ENCODE peak calls at places on chromosomes 1 and 21, in seven cellular contexts. U is D341Med; L is heart left ventricle; K is B cell; H is dermis blood vessel endothelial cell; F is activated CD8-positive, alpha-beta memory T cell treated with anti-CD3 and anti-CD28 coated beads for 48 hours; I is NCI-H1694 treated with DMSO at 0.1 percent for 48 hours. Z is an unnamed sample.

GRCh38 chr1:47406966-47407365 is 9.1 kb upstream of the FOXE3 start:
- DNase-seq in F (no peak), I (no peak), H (no peak), K (no peak), L (no peak), U (no peak), Z (no peak)

GRCh38 chr1:202844935-202845334 is 34.2 kb downstream of the PCAT6 start:
- DNase-seq in H (peak), L (no peak), I (no peak), U (no peak), F (no peak), K (no peak), Z (no peak)

GRCh38 chr1:10508511-10508951 is 33.8 kb downstream of the PEX14 start:
- DNase-seq in F (no peak), L (no peak), U (no peak), I (no peak), K (no peak), H (no peak), Z (no peak)

GRCh38 chr1:204697893-204698292 is 12.4 kb upstream of the LRRN2 start:
- DNase-seq in L (no peak), K (no peak), I (no peak), U (peak), H (no peak), F (no peak), Z (no peak)

GRCh38 chr1:22303816-22304215 is 147.8 kb upstream of the ZBTB40 start:
- DNase-seq in I (no peak), U (no peak), H (no peak), F (no peak), K (no peak), L (no peak), Z (no peak)

GRCh38 chr1:50996083-50996482 is 26.0 kb downstream of the CDKN2C start:
- DNase-seq in L (no peak), F (no peak), U (no peak), H (no peak), K (no peak), I (no peak), Z (no peak)

GRCh38 chr1:85606414-85606800 is 25.8 kb downstream of the CCN1 start:
- DNase-seq in I (no peak), F (no peak), U (no peak), L (no peak), K (no peak), H (no peak), Z (no peak)

GRCh38 chr1:95007687-95008086 is 65.1 kb downstream of the ALG14 start:
- DNase-seq in F (no peak), U (no peak), K (no peak), I (peak), H (no peak), L (no peak), Z (no peak)

GRCh38 chr1:231252336-231252735 is 11.3 kb downstream of the GNPAT start:
- DNase-seq in I (no peak), F (no peak), H (no peak), K (no peak), L (no peak), U (no peak), Z (no peak)

GRCh38 chr1:201002510-201002909 is 21.0 kb downstream of the KIF21B start:
- DNase-seq in U (no peak), H (no peak), L (no peak), I (no peak), F (no peak), K (no peak), Z (no peak)

GRCh38 chr1:27646676-27647075 is 11.7 kb upstream of the FGR start:
- DNase-seq in F (no peak), K (no peak), U (no peak), I (no peak), L (no peak), H (no peak), Z (no peak)

GRCh38 chr21:29454179-29454578 is 155.5 kb downstream of the BACH1 start:
- DNase-seq in I (no peak), H (no peak), U (no peak), K (no peak), F (no peak), L (no peak), Z (no peak)

GRCh38 chr1:178652506-178652905 is 72.5 kb upstream of the RALGPS2 start:
- DNase-seq in K (no peak), L (no peak), U (no peak), I (no peak), H (no peak), F (no peak), Z (no peak)

GRCh38 chr1:176567190-176567794 is 104.3 kb downstream of the PAPPA2 start:
- DNase-seq in K (no peak), I (no peak), L (no peak), U (no peak), F (no peak), H (no peak), Z (no peak)

GRCh38 chr1:240763771-240764170 is 151.8 kb upstream of the GREM2 start:
- DNase-seq in L (no peak), U (no peak), K (no peak), I (no peak), H (no peak), F (no peak), Z (no peak)

GRCh38 chr1:178664278-178664677 is 60.8 kb upstream of the RALGPS2 start:
- DNase-seq in U (no peak), L (no peak), F (no peak), K (peak), I (no peak), H (no peak), Z (no peak)

GRCh38 chr1:68917456-68917855 is 420.6 kb upstream of the DEPDC1 start:
- DNase-seq in H (no peak), U (no peak), I (no peak), F (no peak), K (no peak), L (no peak), Z (no peak)

GRCh38 chr1:36256558-36257374 is 32.5 kb downstream of the THRAP3 start:
- DNase-seq in I (no peak), K (no peak), F (no peak), H (peak), L (no peak), U (no peak), Z (no peak)

GRCh38 chr1:209434066-209434465 is 149.4 kb upstream of the CAMK1G start:
- DNase-seq in L (no peak), K (no peak), U (no peak), I (no peak), F (no peak), H (no peak), Z (no peak)

GRCh38 chr1:37867784-37868183 is 8.4 kb upstream of the MTF1 start:
- DNase-seq in U (no peak), L (no peak), I (no peak), F (no peak), H (no peak), K (no peak), Z (no peak)

GRCh38 chr1:167977245-167977644 is 40.4 kb upstream of the MPC2 start:
- DNase-seq in F (no peak), I (no peak), U (no peak), K (no peak), H (no peak), L (no peak), Z (no peak)

GRCh38 chr1:88678405-88678804 is 5.7 kb upstream of the PKN2 start:
- DNase-seq in H (peak), F (no peak), L (no peak), I (no peak), K (no peak), U (no peak), Z (no peak)

GRCh38 chr1:112882271-112882744 is 73.7 kb downstream of the SLC16A1 start:
- DNase-seq in H (no peak), U (peak), L (peak), I (no peak), F (no peak), K (no peak), Z (no peak)

GRCh38 chr1:151710187-151710586 is 6.4 kb downstream of the CELF3 start:
- DNase-seq in K (no peak), H (peak), U (no peak), L (no peak), F (no peak), I (no peak), Z (no peak)

GRCh38 chr1:154499446-154499845 is 2.6 kb upstream of the TDRD10 start:
- DNase-seq in L (no peak), U (no peak), H (peak), F (no peak), I (no peak), K (no peak), Z (no peak)

GRCh38 chr1:110916669-110917306 is 43.8 kb downstream of the CD53 start:
- DNase-seq in L (no peak), K (no peak), H (peak), F (no peak), I (no peak), U (no peak), Z (peak)

GRCh38 chr1:234373064-234373937 is at the start of gene COA6:
- DNase-seq in H (peak), L (peak), K (peak), F (peak), U (peak), I (peak), Z (peak)

GRCh38 chr1:212256404-212256803 is 28.8 kb upstream of the PPP2R5A start:
- DNase-seq in F (no peak), U (no peak), I (no peak), H (no peak), K (no peak), L (no peak), Z (no peak)

GRCh38 chr1:218686258-218686657 is 341.1 kb downstream of the TGFB2 start:
- DNase-seq in L (no peak), I (no peak), H (no peak), U (no peak), F (no peak), K (no peak), Z (no peak)

GRCh38 chr1:2890221-2890850 is 88.8 kb upstream of the TTC34 start:
- DNase-seq in H (no peak), L (no peak), K (no peak), I (no peak), F (no peak), U (no peak), Z (no peak)

GRCh38 chr21:28186604-28187003 is 806.1 kb downstream of the LTN1 start:
- DNase-seq in F (no peak), K (no peak), U (no peak), L (no peak), H (no peak), I (no peak), Z (no peak)

GRCh38 chr1:214579183-214579582 is 23.8 kb upstream of the CENPF start:
- DNase-seq in H (no peak), L (no peak), K (no peak), F (no peak), I (no peak), U (no peak), Z (no peak)

GRCh38 chr21:42593815-42594157 is 59.6 kb upstream of the PDE9A start:
- DNase-seq in L (no peak), F (no peak), I (no peak), K (no peak), U (no peak), H (no peak), Z (no peak)

GRCh38 chr1:235597867-235598553 is 51.6 kb downstream of the GNG4 start:
- DNase-seq in K (no peak), L (no peak), H (peak), U (no peak), F (no peak), I (no peak), Z (no peak)

Z was measured in SK-N-MC.